ENCODE peak calls at places on chromosomes 16 and 17, in four cellular contexts. T, D, K and R are unnamed samples.

GRCh38 chr17:38908676-38909181 is 16.7 kb upstream of the LASP1NB start:
- DNase-seq in K (no peak), T (no peak), D (no peak), R (no peak)

GRCh38 chr17:57906910-57907309 is 48.3 kb downstream of the CUEDC1 start:
- DNase-seq in T (no peak), K (no peak), D (no peak), R (no peak)

GRCh38 chr16:11978080-11978479 is 1.5 kb downstream of the SNX29 start:
- DNase-seq in K (no peak), D (no peak), T (no peak), R (no peak)

GRCh38 chr17:76480676-76481075 is 13.3 kb downstream of the AANAT start:
- DNase-seq in D (no peak), T (no peak), K (no peak), R (no peak)

GRCh38 chr17:82941021-82942001 is 101.5 kb upstream of the ZNF750 start:
- DNase-seq in K (no peak), D (no peak), T (no peak), R (no peak)

GRCh38 chr17:80118601-80119270 is 17.4 kb downstream of the GAA start:
- DNase-seq in T (no peak), D (peak; percentile 3), K (no peak), R (no peak)

GRCh38 chr16:89599451-89599858 is 14.0 kb upstream of the DPEP1 start:
- DNase-seq in D (peak; percentile 64), T (no peak), K (no peak), R (no peak)

GRCh38 chr16:70490261-70490660 is 33.1 kb downstream of the COG4 start:
- DNase-seq in T (no peak), K (no peak), D (no peak), R (no peak)

GRCh38 chr16:3578121-3578520 is 918 bp upstream of the NLRC3 start:
- DNase-seq in T (no peak), D (no peak), K (no peak), R (no peak)

GRCh38 chr16:3249020-3249419 is 7.4 kb downstream of the MEFV start:
- DNase-seq in D (no peak), K (no peak), T (no peak), R (no peak)

GRCh38 chr16:24257965-24258364 is 1.8 kb downstream of the CACNG3 start:
- DNase-seq in K (no peak), T (peak; percentile 70), D (no peak), R (no peak)

GRCh38 chr17:6476061-6476833 is 32.0 kb downstream of the PIMREG start:
- DNase-seq in T (no peak), K (no peak), D (no peak), R (no peak)

GRCh38 chr17:75345514-75346167 is 56.4 kb upstream of the SLC25A19 start:
- DNase-seq in T (no peak), D (no peak), K (no peak), R (no peak)

GRCh38 chr16:88772871-88773811 is 11.9 kb downstream of the PIEZO1 start:
- DNase-seq in D (peak; percentile 83), K (no peak), T (no peak), R (no peak)

GRCh38 chr16:87515475-87516330 is 22.9 kb upstream of the ZCCHC14 start:
- DNase-seq in T (no peak), D (no peak), K (no peak), R (no peak)

GRCh38 chr16:56334761-56335160 is 90.6 kb downstream of the AMFR start:
- DNase-seq in K (no peak), D (no peak), T (no peak), R (no peak)

GRCh38 chr16:3785413-3785812 is 68.1 kb upstream of the TRAP1 start:
- DNase-seq in T (no peak), D (no peak), K (no peak), R (no peak)

GRCh38 chr16:55444754-55445485 is 34.1 kb upstream of the MMP2 start:
- DNase-seq in D (no peak), K (no peak), T (no peak), R (no peak)

GRCh38 chr16:30142672-30143346 is 19.8 kb upstream of the MAPK3 start:
- DNase-seq in K (no peak), D (peak; percentile 16), T (no peak), R (no peak)

GRCh38 chr17:16987830-16988601 is 16.1 kb upstream of the TNFRSF13B start:
- DNase-seq in T (peak; percentile 95), K (no peak), D (peak; percentile 67), R (no peak)

GRCh38 chr17:56596741-56597494 is 3.4 kb downstream of the NOG start:
- DNase-seq in K (no peak), D (no peak), T (no peak), R (no peak)